ENCODE peak calls at places on chromosome 9, in nine cellular contexts. S, K, C, W, T, R, M, I and Z are unnamed samples.

GRCh38 chr9:97855486-97855875 is 2.5 kb downstream of the FOXE1 start:
- DNase-seq in C (no peak), I (no peak), S (no peak), M (no peak), T (no peak), R (no peak), K (no peak), W (no peak), Z (no peak)

GRCh38 chr9:120742951-120743416 is 28.7 kb upstream of the MEGF9 start:
- DNase-seq in K (no peak), I (no peak), R (no peak), W (no peak), S (peak), M (no peak), C (peak), T (no peak), Z (peak)

GRCh38 chr9:78788101-78788500 is 491.2 kb downstream of the PSAT1 start:
- DNase-seq in R (no peak), W (no peak), T (no peak), M (no peak), I (no peak), K (no peak), S (no peak), C (peak), Z (no peak)

GRCh38 chr9:116395409-116396037 is 241.9 kb downstream of the PAPPA start:
- DNase-seq in K (no peak), C (no peak), T (no peak), R (no peak), I (no peak), W (no peak), S (no peak), M (no peak), Z (no peak)

GRCh38 chr9:16794871-16795639 is 75.4 kb downstream of the BNC2 start:
- DNase-seq in M (peak), R (no peak), K (no peak), S (no peak), I (peak), C (peak), T (no peak), W (peak), Z (no peak)

GRCh38 chr9:95910770-95911340 is 35.4 kb downstream of the ERCC6L2 start:
- DNase-seq in S (no peak), C (no peak), M (no peak), K (no peak), W (no peak), R (no peak), I (no peak), T (no peak), Z (no peak)

GRCh38 chr9:121220996-121221671 is 19.5 kb upstream of the RAB14 start:
- DNase-seq in M (no peak), S (no peak), T (no peak), C (no peak), W (no peak), I (no peak), R (no peak), K (no peak), Z (peak)

GRCh38 chr9:94168203-94169000 is 84.1 kb downstream of the PTPDC1 start:
- DNase-seq in S (peak), K (no peak), R (no peak), M (no peak), I (no peak), C (peak), W (no peak), T (no peak), Z (no peak)

GRCh38 chr9:32422237-32422806 is 37.9 kb downstream of the ACO1 start:
- DNase-seq in I (no peak), W (no peak), T (no peak), K (no peak), S (no peak), C (no peak), R (no peak), M (no peak), Z (no peak)

GRCh38 chr9:132069046-132069898 is 10.4 kb downstream of the MED27 start:
- DNase-seq in K (no peak), M (no peak), R (no peak), C (peak), I (peak), S (peak), W (no peak), T (no peak), Z (no peak)

GRCh38 chr9:97387936-97388684 is 23.8 kb upstream of the TDRD7 start:
- DNase-seq in C (no peak), S (no peak), M (no peak), W (no peak), R (no peak), T (no peak), K (no peak), I (no peak), Z (no peak)

GRCh38 chr9:120104771-120105170 is 475.2 kb downstream of the CDK5RAP2 start:
- DNase-seq in W (no peak), I (no peak), K (no peak), R (no peak), M (no peak), T (no peak), C (no peak), S (peak), Z (no peak)

GRCh38 chr9:32928912-32929311 is 72.5 kb downstream of the APTX start:
- DNase-seq in C (no peak), S (peak), M (no peak), W (no peak), K (no peak), T (no peak), R (no peak), I (no peak), Z (no peak)

GRCh38 chr9:76877961-76878360 is 28.0 kb downstream of the PRUNE2 start:
- DNase-seq in K (no peak), C (no peak), I (no peak), T (no peak), M (no peak), W (no peak), R (no peak), S (no peak), Z (no peak)

GRCh38 chr9:122065923-122066629 is 27.0 kb downstream of the TTLL11 start:
- DNase-seq in T (no peak), I (no peak), S (no peak), W (no peak), K (no peak), R (no peak), M (no peak), C (peak), Z (no peak)

GRCh38 chr9:95808001-95808400 is 67.5 kb upstream of the ERCC6L2 start:
- DNase-seq in R (no peak), K (no peak), I (no peak), T (no peak), M (no peak), W (no peak), S (peak), C (peak), Z (no peak)

GRCh38 chr9:36742264-36742663 is 169.6 kb downstream of the MELK start:
- DNase-seq in K (no peak), R (no peak), W (no peak), I (no peak), M (no peak), C (no peak), T (no peak), S (no peak), Z (no peak)

GRCh38 chr9:105385372-105385985 is 62.4 kb upstream of the FSD1L start:
- DNase-seq in W (no peak), R (no peak), I (no peak), S (no peak), M (no peak), T (no peak), K (no peak), C (peak), Z (peak)

GRCh38 chr9:123322771-123323481 is 33.1 kb upstream of the CRB2 start:
- DNase-seq in I (no peak), S (no peak), R (peak), K (peak), T (no peak), C (no peak), M (no peak), W (no peak), Z (peak)

GRCh38 chr9:131432597-131433301 is 38.9 kb downstream of the PRRC2B start:
- DNase-seq in C (peak), I (peak), W (peak), K (no peak), M (peak), S (peak), T (peak), R (no peak), Z (no peak)

GRCh38 chr9:99071313-99072039 is 33.4 kb upstream of the TGFBR1 start:
- DNase-seq in W (no peak), M (no peak), K (no peak), S (no peak), C (peak), I (no peak), R (no peak), T (no peak), Z (no peak)

GRCh38 chr9:107284636-107285035 is 1.6 kb downstream of the RAD23B start:
- DNase-seq in T (no peak), S (no peak), R (no peak), M (no peak), I (no peak), W (no peak), K (no peak), C (no peak), Z (no peak)

GRCh38 chr9:119026120-119026519 is 343.1 kb downstream of the BRINP1 start:
- DNase-seq in R (no peak), K (no peak), W (no peak), T (no peak), C (no peak), I (no peak), S (no peak), M (no peak), Z (no peak)

GRCh38 chr9:119963798-119964372 is 594.6 kb upstream of the BRINP1 start:
- DNase-seq in W (peak), S (peak), T (no peak), M (peak), K (no peak), R (no peak), I (peak), C (peak), Z (peak)

GRCh38 chr9:29211681-29212589 is 1638.7 kb upstream of the C9orf72 start:
- DNase-seq in S (peak), C (peak), W (no peak), M (no peak), I (no peak), T (peak), R (no peak), K (no peak), Z (no peak)

GRCh38 chr9:969693-970309 is 6.7 kb upstream of the DMRT3 start:
- DNase-seq in I (no peak), T (no peak), M (no peak), C (no peak), S (no peak), W (no peak), K (no peak), R (no peak), Z (no peak)
- H3K4me3 ChIP-seq in I (no peak), T (no peak), M (no peak), C (no peak), S (no peak), W (no peak), K (no peak), R (no peak), Z (no peak)

GRCh38 chr9:63816742-63817621 is 1468.0 kb downstream of the FOXD4L5 start:
- DNase-seq in T (peak), M (peak), K (peak), C (peak), S (peak), W (peak), R (peak), I (peak), Z (peak)
- H3K4me3 ChIP-seq in T (peak), M (no peak), K (peak), C (peak), S (peak), W (peak), R (peak), I (peak), Z (no peak)

GRCh38 chr9:113427629-113428028 is 17.1 kb downstream of the C9orf43 start:
- DNase-seq in K (no peak), C (peak), S (peak), R (no peak), M (no peak), T (no peak), W (no peak), I (no peak), Z (peak)
- H3K4me3 ChIP-seq in K (no peak), C (no peak), S (no peak), R (no peak), M (no peak), T (no peak), W (no peak), I (no peak), Z (no peak)

DNA sequence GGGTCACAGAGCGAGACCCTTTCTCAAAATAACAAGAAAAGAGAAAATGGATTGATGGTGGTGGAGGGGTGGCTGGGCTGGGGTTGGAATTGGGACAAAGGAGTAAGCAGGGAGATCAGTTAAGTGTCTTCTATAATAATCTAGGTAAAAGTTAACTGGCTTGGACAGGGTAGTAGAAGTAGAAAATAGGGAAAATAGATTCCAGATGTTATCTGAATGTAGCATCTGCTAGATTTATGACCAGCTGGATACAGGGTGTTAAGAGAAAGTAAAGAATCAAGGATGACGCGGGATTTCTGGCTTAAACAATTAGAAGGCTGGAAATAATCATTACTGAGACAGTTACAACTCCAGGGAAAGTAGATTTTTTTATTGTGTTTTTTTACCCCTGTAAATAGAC is 13.0 kb downstream of the PPP6C start:
- DNase-seq in T (no peak), R (no peak), S (no peak), M (no peak), C (no peak), W (no peak), I (no peak), K (no peak), Z (no peak)
- H3K4me3 ChIP-seq in T (no peak), R (no peak), S (no peak), M (no peak), C (no peak), W (no peak), I (no peak), K (no peak), Z (no peak)

GRCh38 chr9:134494273-134494815 is 147.3 kb upstream of the COL5A1 start:
- DNase-seq in R (no peak), W (no peak), M (no peak), S (no peak), I (no peak), K (no peak), C (no peak), T (peak), Z (no peak)
- H3K4me3 ChIP-seq in R (no peak), W (no peak), M (no peak), S (no peak), I (no peak), K (no peak), C (no peak), T (no peak), Z (no peak)

GRCh38 chr9:65400886-65401285 is 115.9 kb upstream of the FOXD4L5 start:
- DNase-seq in C (no peak), R (no peak), K (no peak), I (no peak), M (no peak), W (no peak), S (no peak), T (peak), Z (no peak)

GRCh38 chr9:65405253-65405652 is 120.2 kb upstream of the FOXD4L5 start:
- DNase-seq in T (peak), M (no peak), K (no peak), C (no peak), I (no peak), R (no peak), W (no peak), S (no peak), Z (no peak)

GRCh38 chr9:65409471-65409980 is 124.5 kb upstream of the FOXD4L5 start:
- DNase-seq in T (peak), S (no peak), K (no peak), C (no peak), R (no peak), I (no peak), W (no peak), M (no peak), Z (no peak)

GRCh38 chr9:65404232-65405006 is 119.4 kb upstream of the FOXD4L5 start:
- DNase-seq in K (no peak), I (no peak), W (no peak), M (no peak), T (peak), R (no peak), C (no peak), S (no peak), Z (no peak)

GRCh38 chr9:65403721-65404120 is 118.7 kb upstream of the FOXD4L5 start:
- DNase-seq in K (no peak), C (no peak), M (no peak), I (no peak), T (peak), W (no peak), R (no peak), S (no peak), Z (no peak)
- H3K4me3 ChIP-seq in K (no peak), C (no peak), M (no peak), I (no peak), T (no peak), W (no peak), R (no peak), S (no peak), Z (no peak)